ENCODE peak calls at places on chromosome 20, in seven cellular contexts. One of them, this sample, is unnamed.

GRCh38 chr20:51871943-51872342 is 69.6 kb upstream of the SALL4 start:
- DNase-seq in heart right ventricle: no peak
- DNase-seq in retinal pigment epithelial cell: no peak
- DNase-seq in GM13977: no peak
- DNase-seq in omental fat pad: no peak
- DNase-seq in PC-9: no peak
- DNase-seq in neural progenitor cell: no peak
- DNase-seq in this sample: no peak

GRCh38 chr20:37770908-37771307 is 77.1 kb downstream of the CTNNBL1 start:
- DNase-seq in heart right ventricle: no peak
- DNase-seq in retinal pigment epithelial cell: no peak
- DNase-seq in GM13977: no peak
- DNase-seq in omental fat pad: no peak
- DNase-seq in PC-9: no peak
- DNase-seq in neural progenitor cell: no peak
- DNase-seq in this sample: no peak

GRCh38 chr20:48717095-48717958 is 110.5 kb downstream of the PREX1 start:
- DNase-seq in heart right ventricle: no peak
- DNase-seq in retinal pigment epithelial cell: no peak
- DNase-seq in GM13977: no peak
- DNase-seq in omental fat pad: no peak
- DNase-seq in PC-9: no peak
- DNase-seq in neural progenitor cell: no peak
- DNase-seq in this sample: no peak

GRCh38 chr20:20969701-20970100 is 136.5 kb downstream of the LINC00237 start:
- DNase-seq in heart right ventricle: no peak
- DNase-seq in retinal pigment epithelial cell: no peak
- DNase-seq in GM13977: no peak
- DNase-seq in omental fat pad: no peak
- DNase-seq in PC-9: no peak
- DNase-seq in neural progenitor cell: no peak
- DNase-seq in this sample: no peak

GRCh38 chr20:47370850-47371782 is 14.6 kb upstream of the ZMYND8 start:
- DNase-seq in heart right ventricle: no peak
- DNase-seq in retinal pigment epithelial cell: no peak
- DNase-seq in GM13977: no peak
- DNase-seq in omental fat pad: no peak
- DNase-seq in PC-9: no peak
- DNase-seq in neural progenitor cell: peak
- DNase-seq in this sample: no peak

GRCh38 chr20:57443866-57444265 is 52.7 kb downstream of the RBM38 start:
- DNase-seq in heart right ventricle: no peak
- DNase-seq in retinal pigment epithelial cell: no peak
- DNase-seq in GM13977: no peak
- DNase-seq in omental fat pad: no peak
- DNase-seq in PC-9: no peak
- DNase-seq in neural progenitor cell: no peak
- DNase-seq in this sample: no peak

GRCh38 chr20:25058797-25059486 is 1.0 kb upstream of the ACSS1 start:
- DNase-seq in heart right ventricle: peak
- DNase-seq in retinal pigment epithelial cell: no peak
- DNase-seq in GM13977: no peak
- DNase-seq in omental fat pad: no peak
- DNase-seq in PC-9: peak
- DNase-seq in neural progenitor cell: peak
- DNase-seq in this sample: no peak

GRCh38 chr20:36210561-36210960 is 25.7 kb upstream of the AAR2 start:
- DNase-seq in heart right ventricle: no peak
- DNase-seq in retinal pigment epithelial cell: no peak
- DNase-seq in GM13977: no peak
- DNase-seq in omental fat pad: no peak
- DNase-seq in PC-9: no peak
- DNase-seq in neural progenitor cell: no peak
- DNase-seq in this sample: no peak

GRCh38 chr20:16953858-16954257 is 205.7 kb downstream of the OTOR start:
- DNase-seq in heart right ventricle: no peak
- DNase-seq in retinal pigment epithelial cell: no peak
- DNase-seq in GM13977: no peak
- DNase-seq in omental fat pad: no peak
- DNase-seq in PC-9: no peak
- DNase-seq in neural progenitor cell: no peak
- DNase-seq in this sample: no peak

GRCh38 chr20:699811-700338 is 24.3 kb upstream of the SCRT2 start:
- DNase-seq in heart right ventricle: peak
- DNase-seq in retinal pigment epithelial cell: no peak
- DNase-seq in GM13977: no peak
- DNase-seq in omental fat pad: no peak
- DNase-seq in PC-9: peak
- DNase-seq in neural progenitor cell: peak
- DNase-seq in this sample: no peak

GRCh38 chr20:38973546-38974120 is 11.5 kb downstream of the DHX35 start:
- DNase-seq in heart right ventricle: peak
- DNase-seq in retinal pigment epithelial cell: no peak
- DNase-seq in GM13977: no peak
- DNase-seq in omental fat pad: no peak
- DNase-seq in PC-9: no peak
- DNase-seq in neural progenitor cell: no peak
- DNase-seq in this sample: no peak

GRCh38 chr20:56629464-56630085 is 469 bp downstream of the TFAP2C start:
- DNase-seq in heart right ventricle: no peak
- DNase-seq in retinal pigment epithelial cell: no peak
- DNase-seq in GM13977: peak
- DNase-seq in omental fat pad: no peak
- DNase-seq in PC-9: no peak
- DNase-seq in neural progenitor cell: peak
- DNase-seq in this sample: peak

GRCh38 chr20:37345339-37346231 is at the start of gene SRC:
- DNase-seq in heart right ventricle: peak
- DNase-seq in retinal pigment epithelial cell: peak
- DNase-seq in GM13977: peak
- DNase-seq in omental fat pad: no peak
- DNase-seq in PC-9: no peak
- DNase-seq in neural progenitor cell: peak
- DNase-seq in this sample: peak

GRCh38 chr20:18577942-18578341 is 9.9 kb upstream of the DTD1 start:
- DNase-seq in heart right ventricle: no peak
- DNase-seq in retinal pigment epithelial cell: no peak
- DNase-seq in GM13977: no peak
- DNase-seq in omental fat pad: no peak
- DNase-seq in PC-9: no peak
- DNase-seq in neural progenitor cell: no peak
- DNase-seq in this sample: no peak

GRCh38 chr20:36311141-36311853 is 5.2 kb downstream of the DLGAP4 start:
- DNase-seq in heart right ventricle: no peak
- DNase-seq in retinal pigment epithelial cell: no peak
- DNase-seq in GM13977: peak
- DNase-seq in omental fat pad: no peak
- DNase-seq in PC-9: no peak
- DNase-seq in neural progenitor cell: no peak
- DNase-seq in this sample: no peak

GRCh38 chr20:37686762-37687477 is 6.9 kb upstream of the CTNNBL1 start:
- DNase-seq in heart right ventricle: no peak
- DNase-seq in retinal pigment epithelial cell: peak
- DNase-seq in GM13977: no peak
- DNase-seq in omental fat pad: no peak
- DNase-seq in PC-9: peak
- DNase-seq in neural progenitor cell: no peak
- DNase-seq in this sample: peak

GRCh38 chr20:52209154-52209571 is 17.6 kb upstream of the ZFP64 start:
- DNase-seq in heart right ventricle: no peak
- DNase-seq in retinal pigment epithelial cell: no peak
- DNase-seq in GM13977: no peak
- DNase-seq in omental fat pad: no peak
- DNase-seq in PC-9: no peak
- DNase-seq in neural progenitor cell: no peak
- DNase-seq in this sample: no peak

GRCh38 chr20:32674362-32674789 is 635 bp upstream of the C20orf203 start:
- DNase-seq in heart right ventricle: no peak
- DNase-seq in retinal pigment epithelial cell: no peak
- DNase-seq in GM13977: peak
- DNase-seq in omental fat pad: no peak
- DNase-seq in PC-9: peak
- DNase-seq in neural progenitor cell: peak
- DNase-seq in this sample: peak
- TF ChIP-seq CTCF in heart right ventricle: peak
- TF ChIP-seq CTCF in retinal pigment epithelial cell: peak
- TF ChIP-seq CTCF in GM13977: peak
- TF ChIP-seq CTCF in omental fat pad: no peak
- TF ChIP-seq CTCF in PC-9: peak
- TF ChIP-seq CTCF in neural progenitor cell: peak
- TF ChIP-seq CTCF in this sample: peak

DNA sequence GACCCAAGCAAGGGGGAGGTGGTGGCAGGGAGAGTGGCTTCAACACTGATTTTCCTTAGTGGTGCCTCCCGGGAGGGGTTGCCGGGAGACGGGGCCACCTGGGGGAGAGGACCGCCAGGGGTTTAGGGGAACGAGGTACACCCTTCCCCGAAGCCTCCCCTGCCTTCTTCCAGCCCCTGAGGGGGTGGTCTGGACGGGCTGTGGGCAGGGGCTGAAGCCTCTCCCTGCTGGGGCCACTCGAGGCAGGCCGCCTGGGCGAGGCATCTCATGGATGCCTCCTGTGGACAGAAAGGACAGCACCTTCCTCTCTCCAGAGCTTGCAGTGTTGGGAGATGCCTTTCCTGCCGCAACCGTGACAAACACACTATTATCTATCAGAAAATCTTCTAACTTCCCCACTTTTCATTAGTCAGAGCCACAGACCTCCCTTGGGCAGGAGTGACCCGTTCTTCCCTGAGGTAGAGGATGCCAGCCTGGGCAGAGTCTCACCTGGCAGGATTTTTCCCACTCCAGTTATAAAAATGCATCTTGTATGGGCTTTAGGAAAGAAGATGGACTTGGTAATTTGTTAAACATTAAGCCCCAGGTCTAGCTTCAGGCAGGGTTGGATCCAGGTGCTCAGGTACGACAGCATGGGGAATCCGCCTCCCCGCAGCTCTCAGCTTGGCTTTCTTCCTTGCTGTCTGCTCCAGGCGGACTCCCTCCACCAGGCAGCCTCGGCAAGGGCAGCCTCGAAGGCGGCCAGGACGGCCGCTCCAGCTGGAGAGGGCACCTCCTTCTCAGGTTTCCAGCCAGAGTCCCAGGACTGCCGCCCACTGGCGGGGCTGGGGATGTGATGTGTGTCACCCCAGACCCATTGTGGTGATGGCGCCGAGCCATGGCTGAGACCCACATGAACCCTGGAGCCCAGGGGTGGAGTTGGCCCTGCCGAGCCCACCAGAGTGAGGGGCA is 11.0 kb downstream of the HRH3 start:
- DNase-seq in heart right ventricle: no peak
- DNase-seq in retinal pigment epithelial cell: no peak
- DNase-seq in GM13977: no peak
- DNase-seq in omental fat pad: no peak
- DNase-seq in PC-9: peak
- DNase-seq in neural progenitor cell: peak
- DNase-seq in this sample: peak
- TF ChIP-seq CTCF in heart right ventricle: no peak
- TF ChIP-seq CTCF in retinal pigment epithelial cell: peak
- TF ChIP-seq CTCF in GM13977: no peak
- TF ChIP-seq CTCF in omental fat pad: no peak
- TF ChIP-seq CTCF in PC-9: peak
- TF ChIP-seq CTCF in neural progenitor cell: peak
- TF ChIP-seq CTCF in this sample: peak

DNA sequence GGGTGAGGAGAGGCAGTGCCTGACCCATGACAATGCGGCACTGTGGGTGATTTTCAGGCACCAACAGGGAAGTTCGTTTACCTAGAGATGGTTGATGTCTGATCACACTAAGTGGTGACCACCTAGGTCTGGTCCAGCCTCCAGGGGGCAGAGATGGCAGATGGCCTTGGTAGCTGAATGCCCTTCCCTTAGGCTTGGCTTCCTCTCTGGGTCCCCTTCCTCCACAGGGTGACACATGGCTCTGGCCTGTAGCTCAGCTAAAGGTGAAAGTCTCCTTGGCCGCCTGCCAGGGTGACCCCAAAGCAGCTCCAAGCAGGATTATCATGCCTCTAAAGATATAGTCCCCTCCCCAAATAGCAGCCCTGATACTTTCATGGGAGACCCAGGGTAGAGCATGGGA is 6.4 kb downstream of the GDAP1L1 start:
- DNase-seq in heart right ventricle: no peak
- DNase-seq in retinal pigment epithelial cell: no peak
- DNase-seq in GM13977: no peak
- DNase-seq in omental fat pad: no peak
- DNase-seq in PC-9: no peak
- DNase-seq in neural progenitor cell: no peak
- DNase-seq in this sample: peak
- TF ChIP-seq CTCF in heart right ventricle: no peak
- TF ChIP-seq CTCF in retinal pigment epithelial cell: peak
- TF ChIP-seq CTCF in GM13977: no peak
- TF ChIP-seq CTCF in omental fat pad: no peak
- TF ChIP-seq CTCF in PC-9: no peak
- TF ChIP-seq CTCF in neural progenitor cell: no peak
- TF ChIP-seq CTCF in this sample: peak

GRCh38 chr20:4780245-4780644 is 58.5 kb downstream of the PRND start:
- DNase-seq in heart right ventricle: no peak
- DNase-seq in retinal pigment epithelial cell: no peak
- DNase-seq in GM13977: no peak
- DNase-seq in omental fat pad: no peak
- DNase-seq in PC-9: no peak
- DNase-seq in neural progenitor cell: no peak
- DNase-seq in this sample: no peak
- TF ChIP-seq CTCF in heart right ventricle: no peak
- TF ChIP-seq CTCF in retinal pigment epithelial cell: no peak
- TF ChIP-seq CTCF in GM13977: peak
- TF ChIP-seq CTCF in omental fat pad: no peak
- TF ChIP-seq CTCF in PC-9: no peak
- TF ChIP-seq CTCF in neural progenitor cell: no peak
- TF ChIP-seq CTCF in this sample: no peak